ENCODE peak calls at places on chromosomes 13 and 19, in seven cellular contexts. O is right lobe of liver, G is transverse colon, S is fibroblast of lung, H is ascending aorta, W is A549, U is mesendoderm. V is an unnamed sample.

GRCh38 chr13:37225414-37226047 is 120.1 kb upstream of the CSNK1A1L start:
- DNase-seq in O (no peak), G (no peak), S (peak), H (no peak), W (no peak), U (no peak), V (peak)

GRCh38 chr19:13037161-13037560 is 41.9 kb downstream of the NFIX start:
- DNase-seq in O (no peak), G (no peak), S (peak), H (no peak), W (no peak), U (peak), V (peak)

GRCh38 chr13:100098445-100099116 is 9.7 kb downstream of the PCCA start:
- DNase-seq in O (no peak), G (no peak), S (no peak), H (no peak), W (no peak), U (peak), V (no peak)

GRCh38 chr13:37870489-37870845 is 895 bp upstream of the TRPC4 start:
- DNase-seq in O (no peak), G (no peak), S (no peak), H (no peak), W (no peak), U (no peak), V (peak)

GRCh38 chr13:77733674-77734073 is 36.2 kb downstream of the SLAIN1 start:
- DNase-seq in O (no peak), G (no peak), S (no peak), H (no peak), W (no peak), U (no peak), V (no peak)

GRCh38 chr13:65417953-65418352 is 1812.2 kb downstream of the PCDH9 start:
- DNase-seq in O (no peak), G (no peak), S (peak), H (no peak), W (no peak), U (no peak), V (no peak)

GRCh38 chr19:47315125-47315821 is 5.6 kb downstream of the C5AR1 start:
- DNase-seq in O (peak), G (peak), S (peak), H (peak), W (peak), U (peak), V (peak)

GRCh38 chr13:80824231-80824630 is 483.3 kb upstream of the SPRY2 start:
- DNase-seq in O (no peak), G (no peak), S (peak), H (no peak), W (no peak), U (no peak), V (peak)

GRCh38 chr13:24700539-24700938 is 20.3 kb downstream of the ATP12A start:
- DNase-seq in O (no peak), G (no peak), S (no peak), H (no peak), W (no peak), U (no peak), V (no peak)

GRCh38 chr19:35715981-35716734 is 1.6 kb upstream of the KMT2B start:
- DNase-seq in O (peak), G (no peak), S (peak), H (no peak), W (peak), U (no peak), V (no peak)

GRCh38 chr13:66563076-66563475 is 667.1 kb downstream of the PCDH9 start:
- DNase-seq in O (no peak), G (no peak), S (peak), H (no peak), W (no peak), U (peak), V (no peak)

GRCh38 chr13:25468330-25469178 is 96.8 kb downstream of the ATP8A2 start:
- DNase-seq in O (no peak), G (no peak), S (peak), H (no peak), W (peak), U (peak), V (no peak)

GRCh38 chr13:110555601-110556223 is 5.8 kb downstream of the RAB20 start:
- DNase-seq in O (peak), G (peak), S (no peak), H (no peak), W (no peak), U (no peak), V (no peak)

GRCh38 chr19:10760268-10760944 is 42.5 kb downstream of the DNM2 start:
- DNase-seq in O (no peak), G (peak), S (peak), H (no peak), W (no peak), U (peak), V (no peak)

GRCh38 chr13:44698076-44698475 is 121.9 kb upstream of the TSC22D1 start:
- DNase-seq in O (no peak), G (no peak), S (no peak), H (no peak), W (no peak), U (no peak), V (no peak)

GRCh38 chr13:96848275-96848674 is 146.0 kb downstream of the OXGR1 start:
- DNase-seq in O (no peak), G (no peak), S (no peak), H (no peak), W (no peak), U (no peak), V (no peak)

GRCh38 chr13:21466527-21466926 is 7.4 kb upstream of the ZDHHC20 start:
- DNase-seq in O (no peak), G (no peak), S (no peak), H (no peak), W (no peak), U (no peak), V (no peak)

GRCh38 chr13:21465710-21466160 is 6.6 kb upstream of the ZDHHC20 start:
- DNase-seq in O (no peak), G (peak), S (no peak), H (no peak), W (no peak), U (no peak), V (no peak)

GRCh38 chr13:21458457-21458815 is 667 bp downstream of the ZDHHC20 start:
- DNase-seq in O (peak), G (peak), S (no peak), H (no peak), W (peak), U (peak), V (peak)

GRCh38 chr13:21458816-21459701 is at the start of gene ZDHHC20:
- DNase-seq in O (peak), G (peak), S (peak), H (peak), W (peak), U (peak), V (peak)

DNA sequence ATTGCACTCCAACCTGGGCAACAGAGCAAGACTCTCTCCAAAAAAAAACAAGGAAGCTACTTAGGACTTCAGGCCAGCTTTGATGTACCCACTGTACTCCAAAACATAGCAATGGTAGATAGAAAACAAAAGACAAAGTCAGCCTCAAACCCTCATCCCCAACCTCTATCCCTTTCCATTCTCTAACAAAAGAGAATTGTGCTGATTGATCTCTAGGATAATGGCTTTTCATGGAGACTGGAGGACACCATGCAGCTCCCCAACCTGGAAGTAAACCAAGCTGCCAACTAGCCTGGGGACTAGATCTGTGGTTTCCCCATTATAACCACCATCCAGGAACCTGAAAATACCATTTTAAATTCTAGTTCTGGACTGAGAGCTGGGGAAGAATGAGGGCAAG is 4.3 kb upstream of the ZDHHC20 start:
- DNase-seq in O (no peak), G (no peak), S (no peak), H (no peak), W (no peak), U (no peak), V (no peak)
- H3K4me3 ChIP-seq in O (no peak), G (no peak), S (no peak), H (no peak), W (no peak), U (no peak), V (no peak)

DNA sequence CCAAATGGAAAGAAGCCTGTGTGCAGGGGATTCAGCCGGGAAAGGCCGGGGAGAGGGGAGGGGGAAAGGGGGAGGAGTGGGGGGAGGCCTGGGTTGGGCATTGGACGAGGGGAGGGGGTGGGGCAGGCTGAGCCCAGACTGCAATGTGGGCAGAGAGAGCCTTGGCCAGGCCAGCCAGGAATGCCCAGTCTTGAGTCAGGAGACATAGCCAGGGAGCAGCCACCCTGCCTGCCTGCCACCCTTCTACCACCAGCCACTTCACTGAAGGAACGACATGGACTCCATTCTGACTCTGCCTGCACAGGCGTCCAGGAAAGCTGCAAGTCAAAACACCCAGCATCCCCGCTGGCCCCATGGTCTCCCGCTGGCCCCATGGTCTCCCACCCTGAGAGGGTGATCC is 498 bp downstream of the PROZ start:
- DNase-seq in O (peak), G (no peak), S (no peak), H (no peak), W (no peak), U (no peak), V (no peak)
- H3K4me3 ChIP-seq in O (peak), G (no peak), S (no peak), H (no peak), W (no peak), U (no peak), V (no peak)

DNA sequence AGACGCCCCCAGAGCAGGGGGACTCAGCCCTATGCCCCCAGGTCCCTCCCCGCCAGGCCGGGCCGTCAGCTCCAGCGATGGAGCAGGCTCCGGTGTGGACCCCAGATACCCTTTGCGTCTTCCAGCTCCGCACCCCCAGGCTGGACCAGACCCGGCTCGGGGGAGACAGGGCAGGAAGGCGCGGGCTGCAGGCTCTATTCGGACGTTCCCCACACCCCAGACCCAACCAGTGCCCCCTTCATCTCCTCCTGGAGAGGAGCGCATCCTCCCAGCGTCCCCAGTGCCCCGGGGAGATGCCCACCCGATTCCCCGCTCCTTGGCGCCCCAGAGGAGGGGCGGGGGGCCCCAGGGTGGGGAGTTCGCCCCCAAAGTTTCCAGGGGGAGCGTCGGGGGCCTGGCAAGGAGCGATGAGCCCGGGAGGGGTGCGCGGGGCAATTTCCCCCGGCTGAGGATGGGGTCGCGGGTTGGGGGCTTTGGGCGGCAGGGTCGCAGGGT is 389 bp downstream of the LINGO3 start:
- DNase-seq in O (no peak), G (no peak), S (no peak), H (no peak), W (no peak), U (no peak), V (no peak)
- H3K4me3 ChIP-seq in O (no peak), G (no peak), S (no peak), H (no peak), W (peak), U (no peak), V (no peak)

GRCh38 chr19:17389957-17390664 is 3.9 kb downstream of the CCDC194 start:
- DNase-seq in O (no peak), G (no peak), S (no peak), H (no peak), W (no peak), U (no peak), V (no peak)

GRCh38 chr19:17389288-17389687 is 4.7 kb downstream of the CCDC194 start:
- DNase-seq in O (no peak), G (no peak), S (no peak), H (no peak), W (no peak), U (no peak), V (no peak)

GRCh38 chr19:17393914-17394313 is at the start of gene CCDC194:
- DNase-seq in O (peak), G (no peak), S (no peak), H (no peak), W (no peak), U (no peak), V (no peak)

GRCh38 chr19:17391371-17392151 is 2.4 kb downstream of the CCDC194 start:
- DNase-seq in O (no peak), G (peak), S (no peak), H (no peak), W (peak), U (no peak), V (no peak)

DNA sequence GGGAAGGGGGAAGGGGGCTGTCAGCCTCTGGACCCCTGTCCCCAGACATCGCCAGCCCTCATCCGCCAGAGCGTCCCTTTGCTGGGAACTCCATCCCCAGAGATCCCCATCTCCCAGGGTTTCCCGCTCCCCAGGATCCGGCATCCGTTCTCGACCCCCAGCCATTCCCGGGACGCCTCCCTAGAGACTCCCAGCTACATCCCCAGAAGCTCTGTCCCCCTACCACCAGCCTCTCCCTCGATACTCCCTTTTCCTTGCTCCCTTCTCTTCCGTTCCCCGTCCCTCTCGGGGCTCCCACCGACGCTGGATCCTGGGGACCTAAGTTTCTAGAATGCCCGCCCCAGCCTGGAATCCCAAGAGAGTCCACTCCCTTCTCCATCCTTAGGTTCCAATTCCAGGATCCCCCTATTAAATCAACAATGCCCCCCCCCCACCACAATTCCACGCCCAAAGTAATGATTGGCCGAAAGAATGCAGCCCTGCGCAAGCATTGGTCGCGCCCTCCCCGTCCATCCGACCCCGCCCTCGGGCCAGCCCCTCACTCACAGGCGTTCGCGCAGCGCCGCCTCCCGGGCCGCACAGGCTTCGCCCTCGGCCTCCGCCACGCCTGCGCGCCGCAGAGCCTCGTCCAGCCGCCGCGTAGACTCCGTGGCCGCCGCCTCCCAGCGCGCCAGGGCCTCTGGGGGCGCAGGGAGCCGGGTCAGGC is 3.2 kb downstream of the CCDC194 start:
- DNase-seq in O (peak), G (peak), S (peak), H (peak), W (peak), U (peak), V (peak)
- H3K4me3 ChIP-seq in O (peak), G (peak), S (peak), H (peak), W (peak), U (peak), V (peak)

GRCh38 chr13:74574964-74575728 is 440.9 kb upstream of the KLF12 start:
- DNase-seq in O (no peak), G (no peak), S (no peak), H (no peak), W (no peak), U (peak), V (no peak)
- H3K4me3 ChIP-seq in O (peak), G (peak), S (peak), H (peak), W (peak), U (peak), V (peak)

DNA sequence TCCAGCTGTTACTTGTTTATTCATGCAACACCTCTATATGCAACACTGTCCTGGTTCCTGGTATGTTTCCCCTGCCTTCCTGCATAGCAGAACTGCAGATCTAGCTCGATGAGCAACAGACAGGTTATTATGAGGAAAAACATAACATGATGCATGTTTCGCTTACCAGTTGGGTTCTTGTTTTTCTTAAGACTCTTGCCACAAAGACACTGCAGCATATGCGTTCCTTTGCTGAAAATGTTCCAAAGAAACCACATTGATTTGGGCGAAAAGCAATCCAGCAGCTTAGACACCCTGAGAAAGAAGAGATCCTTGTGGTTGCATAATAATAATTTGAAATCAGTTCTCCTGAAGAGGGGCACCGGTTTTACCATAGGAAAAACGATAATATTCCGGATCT is 543 bp downstream of the FGF14 start:
- DNase-seq in O (no peak), G (no peak), S (no peak), H (no peak), W (no peak), U (no peak), V (peak)
- H3K4me3 ChIP-seq in O (peak), G (peak), S (peak), H (peak), W (peak), U (peak), V (peak)

GRCh38 chr19:53254451-53255341 is at the start of gene ZNF677:
- DNase-seq in O (peak), G (peak), S (peak), H (peak), W (no peak), U (peak), V (peak)
- H3K4me3 ChIP-seq in O (peak), G (peak), S (peak), H (peak), W (no peak), U (peak), V (peak)

V was measured in fibroblast of the aortic adventitia.